ENCODE peak calls at places on chromosomes 4 and X, in seven cellular contexts. One of them, this sample, is unnamed.

GRCh38 chr4:2067446-2068197 is 8.5 kb downstream of the NAT8L start:
- DNase-seq in K562: no peak
- DNase-seq in HepG2: no peak
- DNase-seq in H1: no peak
- DNase-seq in GM12878: no peak
- DNase-seq in GM12892: no peak
- DNase-seq in SK-N-SH: no peak
- DNase-seq in this sample: no peak

GRCh38 chrX:138847930-138848329 is 136.4 kb upstream of the FGF13 start:
- DNase-seq in K562: no peak
- DNase-seq in HepG2: no peak
- DNase-seq in H1: no peak
- DNase-seq in GM12878: no peak
- DNase-seq in GM12892: no peak
- DNase-seq in SK-N-SH: no peak
- DNase-seq in this sample: no peak

GRCh38 chr4:17092990-17093880 is 194.8 kb upstream of the LDB2 start:
- DNase-seq in K562: no peak
- DNase-seq in HepG2: no peak
- DNase-seq in H1: no peak
- DNase-seq in GM12878: peak
- DNase-seq in GM12892: no peak
- DNase-seq in SK-N-SH: no peak
- DNase-seq in this sample: no peak

GRCh38 chr4:101256222-101256621 is 91.1 kb downstream of the PPP3CA start:
- DNase-seq in K562: no peak
- DNase-seq in HepG2: peak
- DNase-seq in H1: no peak
- DNase-seq in GM12878: no peak
- DNase-seq in GM12892: no peak
- DNase-seq in SK-N-SH: no peak
- DNase-seq in this sample: no peak

GRCh38 chrX:56728752-56729151 is 291 bp upstream of the NBDY start:
- DNase-seq in K562: no peak
- DNase-seq in HepG2: no peak
- DNase-seq in H1: no peak
- DNase-seq in GM12878: no peak
- DNase-seq in GM12892: no peak
- DNase-seq in SK-N-SH: no peak
- DNase-seq in this sample: no peak

GRCh38 chr4:180675368-180675675 is 1567.9 kb upstream of the TENM3 start:
- DNase-seq in K562: no peak
- DNase-seq in HepG2: no peak
- DNase-seq in H1: no peak
- DNase-seq in GM12878: no peak
- DNase-seq in GM12892: no peak
- DNase-seq in SK-N-SH: no peak
- DNase-seq in this sample: no peak

GRCh38 chr4:55393461-55394320 is 2.1 kb upstream of the TMEM165 start:
- DNase-seq in K562: no peak
- DNase-seq in HepG2: no peak
- DNase-seq in H1: no peak
- DNase-seq in GM12878: no peak
- DNase-seq in GM12892: no peak
- DNase-seq in SK-N-SH: no peak
- DNase-seq in this sample: no peak

GRCh38 chrX:52341493-52341892 is 27.3 kb upstream of the XAGE2 start:
- DNase-seq in K562: no peak
- DNase-seq in HepG2: no peak
- DNase-seq in H1: no peak
- DNase-seq in GM12878: no peak
- DNase-seq in GM12892: no peak
- DNase-seq in SK-N-SH: no peak
- DNase-seq in this sample: no peak

GRCh38 chr4:140799686-140800225 is 43.6 kb upstream of the TBC1D9 start:
- DNase-seq in K562: no peak
- DNase-seq in HepG2: no peak
- DNase-seq in H1: no peak
- DNase-seq in GM12878: no peak
- DNase-seq in GM12892: no peak
- DNase-seq in SK-N-SH: no peak
- DNase-seq in this sample: no peak

GRCh38 chr4:119237642-119238041 is 25.1 kb downstream of the USP53 start:
- DNase-seq in K562: no peak
- DNase-seq in HepG2: no peak
- DNase-seq in H1: no peak
- DNase-seq in GM12878: no peak
- DNase-seq in GM12892: no peak
- DNase-seq in SK-N-SH: no peak
- DNase-seq in this sample: no peak

GRCh38 chr4:100428051-100428450 is 89.8 kb downstream of the EMCN start:
- DNase-seq in K562: no peak
- DNase-seq in HepG2: no peak
- DNase-seq in H1: no peak
- DNase-seq in GM12878: no peak
- DNase-seq in GM12892: no peak
- DNase-seq in SK-N-SH: no peak
- DNase-seq in this sample: no peak

GRCh38 chr4:60396680-60397079 is 803.4 kb upstream of the ADGRL3 start:
- DNase-seq in K562: no peak
- DNase-seq in HepG2: no peak
- DNase-seq in H1: no peak
- DNase-seq in GM12878: no peak
- DNase-seq in GM12892: no peak
- DNase-seq in SK-N-SH: peak
- DNase-seq in this sample: no peak

GRCh38 chrX:40866878-40867277 is 131.5 kb upstream of the MED14 start:
- DNase-seq in K562: no peak
- DNase-seq in HepG2: no peak
- DNase-seq in H1: no peak
- DNase-seq in GM12878: no peak
- DNase-seq in GM12892: no peak
- DNase-seq in SK-N-SH: no peak
- DNase-seq in this sample: no peak

GRCh38 chr4:122847931-122848330 is 21.3 kb downstream of the FGF2 start:
- DNase-seq in K562: no peak
- DNase-seq in HepG2: no peak
- DNase-seq in H1: no peak
- DNase-seq in GM12878: no peak
- DNase-seq in GM12892: no peak
- DNase-seq in SK-N-SH: no peak
- DNase-seq in this sample: no peak

GRCh38 chr4:139331185-139331584 is 28.9 kb upstream of the NDUFC1 start:
- DNase-seq in K562: no peak
- DNase-seq in HepG2: no peak
- DNase-seq in H1: no peak
- DNase-seq in GM12878: no peak
- DNase-seq in GM12892: no peak
- DNase-seq in SK-N-SH: no peak
- DNase-seq in this sample: no peak

GRCh38 chr4:7457201-7458065 is 22.7 kb upstream of the PSAPL1 start:
- DNase-seq in K562: no peak
- DNase-seq in HepG2: no peak
- DNase-seq in H1: no peak
- DNase-seq in GM12878: no peak
- DNase-seq in GM12892: no peak
- DNase-seq in SK-N-SH: no peak
- DNase-seq in this sample: no peak

GRCh38 chr4:7824218-7824617 is 115.4 kb downstream of the AFAP1 start:
- DNase-seq in K562: no peak
- DNase-seq in HepG2: no peak
- DNase-seq in H1: no peak
- DNase-seq in GM12878: no peak
- DNase-seq in GM12892: no peak
- DNase-seq in SK-N-SH: no peak
- DNase-seq in this sample: no peak

DNA sequence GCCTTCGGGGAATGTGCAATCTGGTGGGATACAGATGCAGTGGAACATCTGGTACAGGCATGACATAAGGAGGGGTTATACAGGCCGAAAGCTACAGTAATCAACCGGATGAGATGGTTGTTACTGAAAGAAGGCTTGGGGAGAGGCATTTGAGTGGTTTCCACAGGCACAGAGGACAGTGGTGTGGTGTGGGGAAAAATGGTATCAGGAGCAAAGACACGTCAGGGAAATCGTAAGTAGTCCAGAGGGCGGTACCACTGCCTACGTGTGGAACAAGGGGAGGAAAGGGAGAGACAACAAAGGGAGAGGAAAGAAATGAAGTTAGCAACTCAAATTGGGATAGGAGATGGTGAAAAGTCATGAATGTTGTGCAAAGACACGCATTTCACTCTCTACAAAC is 3.0 kb downstream of the PDLIM3 start:
- DNase-seq in K562: no peak
- DNase-seq in HepG2: no peak
- DNase-seq in H1: no peak
- DNase-seq in GM12878: no peak
- DNase-seq in GM12892: no peak
- DNase-seq in SK-N-SH: peak
- DNase-seq in this sample: no peak
- TF ChIP-seq POLR2AphosphoS5 in K562: no peak
- TF ChIP-seq POLR2AphosphoS5 in HepG2: no peak
- TF ChIP-seq POLR2AphosphoS5 in H1: no peak
- TF ChIP-seq POLR2AphosphoS5 in GM12878: no peak
- TF ChIP-seq POLR2AphosphoS5 in GM12892: no peak
- TF ChIP-seq POLR2AphosphoS5 in SK-N-SH: no peak
- TF ChIP-seq POLR2AphosphoS5 in this sample: no peak

DNA sequence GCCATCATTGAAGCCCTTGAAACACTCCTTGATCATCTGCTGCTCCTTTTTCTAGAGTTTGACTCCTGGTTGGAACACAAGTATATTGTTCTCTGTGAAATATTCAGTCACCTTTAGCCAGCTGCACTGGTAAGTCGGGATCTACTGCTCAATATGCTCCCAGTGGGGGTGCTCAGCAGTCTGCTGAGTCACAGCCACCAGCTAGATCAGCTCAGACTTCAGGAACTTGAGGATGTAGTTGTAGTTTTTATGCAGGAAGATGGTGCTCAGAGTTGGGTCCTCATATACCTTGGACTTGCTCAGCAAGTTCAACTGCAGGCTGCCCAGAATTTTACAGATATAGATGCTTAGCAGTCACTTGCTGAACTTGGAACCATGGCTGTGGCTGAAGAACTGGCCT is 202.5 kb upstream of the RPL34 start:
- DNase-seq in K562: no peak
- DNase-seq in HepG2: no peak
- DNase-seq in H1: no peak
- DNase-seq in GM12878: no peak
- DNase-seq in GM12892: no peak
- DNase-seq in SK-N-SH: no peak
- DNase-seq in this sample: no peak
- TF ChIP-seq TAF1 in K562: no peak
- TF ChIP-seq TAF1 in HepG2: no peak
- TF ChIP-seq TAF1 in H1: no peak
- TF ChIP-seq TAF1 in GM12878: no peak
- TF ChIP-seq TAF1 in GM12892: no peak
- TF ChIP-seq TAF1 in SK-N-SH: no peak
- TF ChIP-seq TAF1 in this sample: no peak

DNA sequence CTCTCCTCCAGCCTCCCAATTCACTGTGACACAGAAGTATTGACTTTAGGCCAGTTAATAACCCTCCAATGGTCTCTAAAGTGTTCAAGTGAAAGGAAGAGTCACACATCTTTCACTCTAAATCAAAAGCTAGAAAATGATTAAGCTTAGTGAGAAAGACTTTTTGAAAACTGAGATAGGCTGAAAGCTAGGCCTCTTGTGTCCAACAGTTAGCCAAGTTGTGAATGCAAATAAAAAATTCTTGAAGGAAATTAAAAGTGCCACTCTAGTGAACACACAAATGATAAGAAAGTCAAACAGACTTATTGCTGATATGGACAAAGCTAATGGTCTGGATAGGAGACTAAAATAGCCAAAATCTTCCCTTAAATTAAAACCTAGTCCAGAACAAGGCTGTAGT is 687.2 kb downstream of the TRIML1 start:
- DNase-seq in K562: no peak
- DNase-seq in HepG2: no peak
- DNase-seq in H1: no peak
- DNase-seq in GM12878: no peak
- DNase-seq in GM12892: no peak
- DNase-seq in SK-N-SH: no peak
- DNase-seq in this sample: no peak
- TF ChIP-seq POLR2AphosphoS5 in K562: no peak
- TF ChIP-seq POLR2AphosphoS5 in HepG2: no peak
- TF ChIP-seq POLR2AphosphoS5 in H1: no peak
- TF ChIP-seq POLR2AphosphoS5 in GM12878: no peak
- TF ChIP-seq POLR2AphosphoS5 in GM12892: no peak
- TF ChIP-seq POLR2AphosphoS5 in SK-N-SH: no peak
- TF ChIP-seq POLR2AphosphoS5 in this sample: no peak

GRCh38 chr4:3786196-3786869 is 20.1 kb downstream of the ADRA2C start:
- DNase-seq in K562: no peak
- DNase-seq in HepG2: peak
- DNase-seq in H1: no peak
- DNase-seq in GM12878: no peak
- DNase-seq in GM12892: no peak
- DNase-seq in SK-N-SH: peak
- DNase-seq in this sample: no peak
- TF ChIP-seq TAF1 in K562: no peak
- TF ChIP-seq TAF1 in HepG2: no peak
- TF ChIP-seq TAF1 in H1: no peak
- TF ChIP-seq TAF1 in GM12878: no peak
- TF ChIP-seq TAF1 in GM12892: no peak
- TF ChIP-seq TAF1 in SK-N-SH: no peak
- TF ChIP-seq TAF1 in this sample: no peak

GRCh38 chr4:19010766-19011165 is 989.2 kb upstream of the LCORL start:
- DNase-seq in K562: no peak
- DNase-seq in HepG2: no peak
- DNase-seq in H1: peak
- DNase-seq in GM12878: no peak
- DNase-seq in GM12892: no peak
- DNase-seq in SK-N-SH: no peak
- DNase-seq in this sample: no peak
- TF ChIP-seq POLR2AphosphoS5 in K562: no peak
- TF ChIP-seq POLR2AphosphoS5 in HepG2: no peak
- TF ChIP-seq POLR2AphosphoS5 in H1: no peak
- TF ChIP-seq POLR2AphosphoS5 in GM12878: no peak
- TF ChIP-seq POLR2AphosphoS5 in GM12892: no peak
- TF ChIP-seq POLR2AphosphoS5 in SK-N-SH: no peak
- TF ChIP-seq POLR2AphosphoS5 in this sample: no peak

GRCh38 chrX:65837875-65838549 is 170.6 kb downstream of the MSN start:
- DNase-seq in K562: no peak
- DNase-seq in HepG2: no peak
- DNase-seq in H1: no peak
- DNase-seq in GM12878: no peak
- DNase-seq in GM12892: no peak
- DNase-seq in SK-N-SH: no peak
- DNase-seq in this sample: no peak
- TF ChIP-seq TAF1 in K562: no peak
- TF ChIP-seq TAF1 in HepG2: no peak
- TF ChIP-seq TAF1 in H1: no peak
- TF ChIP-seq TAF1 in GM12878: no peak
- TF ChIP-seq TAF1 in GM12892: no peak
- TF ChIP-seq TAF1 in SK-N-SH: no peak
- TF ChIP-seq TAF1 in this sample: no peak

This sample was measured in GM12891.